ENCODE peak calls at places on chromosomes 6 and 20, in four cellular contexts. L is mucosa of descending colon, R is testis, F is GM13977. Y is an unnamed sample.

GRCh38 chr6:151723152-151723551 is 84.3 kb upstream of the ESR1 start:
- DNase-seq in R (no peak), L (no peak), F (peak), Y (no peak)

GRCh38 chr20:6311841-6312655 is 189.2 kb upstream of the FERMT1 start:
- DNase-seq in L (no peak), R (no peak), F (no peak), Y (peak)

GRCh38 chr6:118744261-118744941 is 93.0 kb upstream of the CEP85L start:
- DNase-seq in R (no peak), L (no peak), F (no peak), Y (no peak)

GRCh38 chr6:120871416-120872261 is 462.6 kb downstream of the TBC1D32 start:
- DNase-seq in L (no peak), F (no peak), R (peak), Y (no peak)

GRCh38 chr6:15623282-15624116 is 39.3 kb downstream of the DTNBP1 start:
- DNase-seq in R (peak), F (peak), L (no peak), Y (peak)

GRCh38 chr20:21395039-21395665 is 2.2 kb downstream of the NKX2-4 start:
- DNase-seq in F (no peak), L (no peak), R (no peak), Y (no peak)

GRCh38 chr20:48750941-48751620 is 76.7 kb downstream of the PREX1 start:
- DNase-seq in F (no peak), R (peak), L (peak), Y (no peak)

GRCh38 chr20:22303523-22303922 is 280.8 kb downstream of the FOXA2 start:
- DNase-seq in F (no peak), R (no peak), L (no peak), Y (peak)

GRCh38 chr6:16494781-16495180 is 256.4 kb downstream of the GMPR start:
- DNase-seq in L (no peak), R (no peak), F (no peak), Y (peak)

GRCh38 chr20:19934792-19935491 is 82.2 kb upstream of the NAA20 start:
- DNase-seq in F (peak), R (peak), L (peak), Y (peak)

GRCh38 chr6:138795809-138796469 is at the start of gene ECT2L:
- DNase-seq in F (no peak), R (peak), L (peak), Y (no peak)

GRCh38 chr20:60246751-60247150 is 288.5 kb downstream of the CDH26 start:
- DNase-seq in F (no peak), R (no peak), L (no peak), Y (no peak)

GRCh38 chr6:122511193-122511924 is 39.8 kb upstream of the SERINC1 start:
- DNase-seq in R (peak), L (no peak), F (no peak), Y (no peak)

GRCh38 chr20:43583982-43584432 is 6.7 kb upstream of the IFT52 start:
- DNase-seq in F (no peak), R (peak), L (peak), Y (peak)

GRCh38 chr6:26576929-26577719 is 19.6 kb upstream of the ABT1 start:
- DNase-seq in R (peak), L (peak), F (no peak), Y (peak)

GRCh38 chr6:36986704-36987047 is 680 bp upstream of the MTCH1 start:
- DNase-seq in L (peak), F (peak), R (no peak), Y (no peak)

GRCh38 chr20:11229772-11230171 is 556.0 kb upstream of the JAG1 start:
- DNase-seq in F (no peak), L (no peak), R (peak), Y (peak)

GRCh38 chr20:31630187-31630790 is 7.4 kb upstream of the COX4I2 start:
- DNase-seq in F (no peak), R (no peak), L (no peak), Y (peak)

GRCh38 chr20:24963672-24964517 is 14.8 kb downstream of the CST7 start:
- DNase-seq in L (no peak), R (peak), F (no peak), Y (no peak)

GRCh38 chr6:143160439-143161220 is 99.9 kb downstream of the AIG1 start:
- DNase-seq in R (no peak), L (no peak), F (no peak), Y (no peak)

GRCh38 chr6:120304223-120304622 is 954.7 kb upstream of the MAN1A1 start:
- DNase-seq in R (no peak), L (no peak), F (no peak), Y (no peak)

GRCh38 chr6:111743859-111744692 is 129.2 kb downstream of the FYN start:
- DNase-seq in F (no peak), R (peak), L (no peak), Y (no peak)

GRCh38 chr20:10715035-10715434 is 41.2 kb upstream of the JAG1 start:
- DNase-seq in L (no peak), R (no peak), F (no peak), Y (peak)

GRCh38 chr6:35722121-35722761 is 14.6 kb upstream of the ARMC12 start:
- DNase-seq in L (peak), R (peak), F (no peak), Y (no peak)

GRCh38 chr6:42135722-42136121 is 6.7 kb downstream of the C6orf132 start:
- DNase-seq in L (no peak), R (no peak), F (no peak), Y (no peak)

GRCh38 chr20:8039048-8039447 is 19.5 kb upstream of the TMX4 start:
- DNase-seq in F (no peak), L (no peak), R (no peak), Y (no peak)

GRCh38 chr6:1130692-1131091 is 181.2 kb upstream of the FOXQ1 start:
- DNase-seq in R (no peak), F (no peak), L (no peak), Y (no peak)

GRCh38 chr6:158630944-158631616 is 13.5 kb downstream of the DYNLT1 start:
- DNase-seq in L (peak), R (peak), F (no peak), Y (no peak)

GRCh38 chr6:87472525-87473418 is at the start of gene SLC35A1:
- DNase-seq in L (peak), F (peak), R (peak), Y (peak)
- TF ChIP-seq CTCF in L (peak), F (no peak), R (peak), Y (no peak)

GRCh38 chr20:137668-138131 is 4.7 kb upstream of the DEFB126 start:
- DNase-seq in L (no peak), R (peak), F (no peak), Y (no peak)
- TF ChIP-seq CTCF in L (no peak), R (no peak), F (peak), Y (peak)

GRCh38 chr6:84967965-84968364 is 203.6 kb upstream of the TBX18 start:
- DNase-seq in R (no peak), F (no peak), L (no peak), Y (no peak)

GRCh38 chr6:84967389-84967788 is 203.0 kb upstream of the TBX18 start:
- DNase-seq in L (no peak), F (no peak), R (peak), Y (peak)
- TF ChIP-seq CTCF in L (no peak), F (peak), R (no peak), Y (peak)

GRCh38 chr20:4522310-4522709 is 199.4 kb upstream of the PRND start:
- DNase-seq in L (no peak), R (no peak), F (no peak), Y (no peak)
- TF ChIP-seq CTCF in L (no peak), R (no peak), F (no peak), Y (no peak)

GRCh38 chr20:4719190-4719589 is 2.5 kb upstream of the PRND start:
- DNase-seq in L (no peak), F (no peak), R (no peak), Y (no peak)

GRCh38 chr20:4722571-4722970 is 862 bp downstream of the PRND start:
- DNase-seq in F (no peak), R (no peak), L (no peak), Y (no peak)

GRCh38 chr20:4720121-4720976 is 1.4 kb upstream of the PRND start:
- DNase-seq in R (peak), L (peak), F (peak), Y (peak)

GRCh38 chr20:4721719-4722118 is at the start of gene PRND:
- DNase-seq in F (no peak), R (peak), L (no peak), Y (no peak)

DNA sequence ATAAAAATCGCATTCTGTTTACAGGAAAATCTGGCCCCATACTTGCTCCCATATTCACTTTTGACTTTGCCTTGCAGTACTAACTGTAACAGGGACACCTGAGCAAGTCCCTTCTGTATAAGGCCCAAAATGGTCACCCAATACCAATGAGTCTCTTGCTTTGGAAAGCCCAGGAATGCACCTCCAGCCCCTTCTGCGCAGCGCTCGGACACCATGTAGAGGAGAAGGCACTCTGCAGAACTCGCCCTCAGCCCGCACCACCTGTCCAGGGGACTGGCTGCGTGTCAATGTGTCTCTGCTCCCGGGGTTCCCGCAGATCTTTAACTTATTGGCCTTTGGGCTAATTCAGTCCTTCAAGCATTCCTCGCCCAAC is 746 bp upstream of the PRND start:
- DNase-seq in R (no peak), F (no peak), L (no peak), Y (no peak)
- TF ChIP-seq CTCF in R (no peak), F (no peak), L (no peak), Y (no peak)

DNA sequence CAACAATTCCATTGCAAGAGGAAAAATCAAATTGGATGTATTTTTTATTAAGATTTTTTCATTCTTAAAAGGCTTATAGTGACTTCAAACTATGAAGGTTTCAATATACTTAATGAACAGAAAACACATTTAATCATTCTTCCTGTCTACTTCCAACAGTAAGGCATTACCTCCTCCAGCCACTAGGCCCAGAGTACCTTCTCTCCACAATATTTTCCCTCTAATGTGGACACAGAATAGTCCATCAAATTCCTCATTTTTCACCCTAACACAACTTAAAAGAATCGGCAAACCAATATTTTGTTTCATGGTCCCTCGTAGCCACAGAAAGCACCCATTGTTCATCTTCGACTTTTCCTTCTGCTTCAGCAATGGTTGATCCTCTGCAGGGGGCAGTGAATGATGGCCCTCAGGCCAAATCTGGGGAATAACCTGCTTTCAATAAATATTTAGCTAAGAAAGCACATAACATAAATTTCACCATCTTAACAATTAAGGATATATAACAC is 335.4 kb upstream of the ID4 start:
- DNase-seq in R (no peak), L (no peak), F (no peak), Y (no peak)
- TF ChIP-seq CTCF in R (no peak), L (no peak), F (no peak), Y (no peak)

DNA sequence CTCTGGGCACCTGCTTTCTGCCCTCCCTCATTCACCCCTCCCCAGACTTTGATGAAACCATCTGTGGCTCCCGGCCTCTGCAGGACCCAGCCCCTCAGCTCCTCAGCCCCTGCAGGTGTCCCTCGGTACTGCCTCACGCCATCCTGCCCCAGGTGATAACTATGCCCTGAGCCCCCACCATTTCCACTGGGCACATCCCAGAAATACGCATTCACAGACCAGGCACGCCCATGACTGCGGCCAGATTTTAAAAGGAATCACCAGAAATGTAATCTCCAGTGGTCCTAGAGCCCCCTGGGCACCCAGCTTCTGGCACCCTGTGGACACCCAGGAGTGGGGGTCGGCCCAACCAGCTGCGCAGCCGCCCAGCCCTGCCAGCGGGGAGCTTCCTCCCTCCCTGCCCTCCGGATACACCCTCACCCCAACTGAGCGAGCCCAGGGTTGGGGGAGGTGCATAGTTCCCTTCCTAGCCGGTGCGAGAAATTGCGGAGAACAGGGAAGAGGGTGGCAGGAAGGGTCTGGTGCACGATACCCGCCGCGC is 585 bp upstream of the NTSR1 start:
- DNase-seq in L (no peak), R (no peak), F (peak), Y (peak)
- TF ChIP-seq CTCF in L (no peak), R (peak), F (peak), Y (peak)

DNA sequence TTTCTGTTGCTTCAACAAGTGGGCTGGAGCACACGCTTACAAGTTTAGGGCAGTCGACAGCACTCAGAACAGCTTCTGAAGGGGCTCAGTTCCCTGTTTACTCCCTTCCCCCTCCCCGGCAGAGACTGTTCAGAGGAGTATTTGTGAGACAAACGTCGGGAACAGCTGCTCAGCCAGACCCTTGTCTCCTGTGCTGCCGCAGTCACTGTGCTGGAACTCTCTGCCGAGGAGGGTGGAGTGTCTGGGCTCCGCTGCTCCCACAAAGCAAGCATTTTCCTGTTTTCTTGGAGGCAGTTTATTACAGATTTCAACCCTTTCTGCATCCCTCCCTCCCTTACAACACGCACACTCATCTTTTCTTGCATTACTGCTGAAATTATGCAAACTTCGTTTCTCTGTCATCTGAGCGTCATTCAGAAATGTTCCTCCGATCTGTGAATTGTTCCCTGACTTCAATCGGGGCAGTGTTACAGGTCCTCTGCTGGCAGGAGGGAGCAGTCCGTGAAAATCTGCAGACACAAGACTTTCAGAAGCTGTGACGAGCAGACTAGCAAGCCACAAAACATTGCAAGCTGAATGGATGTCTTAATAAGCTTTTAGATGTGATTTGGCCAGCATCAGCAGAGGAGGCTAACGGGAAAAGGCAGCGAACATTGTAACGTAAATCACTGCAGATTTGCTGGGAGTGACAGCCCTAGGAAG is 76.3 kb downstream of the LYRM2 start:
- DNase-seq in L (no peak), R (no peak), F (no peak), Y (no peak)
- TF ChIP-seq CTCF in L (no peak), R (no peak), F (no peak), Y (no peak)

Y was measured in MCF 10A.